ENCODE peak calls at places on chromosomes 2 and 18, in ten cellular contexts. T, K, W, V, O, Q, L, H, Y and B are unnamed samples.

GRCh38 chr18:58484989-58485962 is 143.6 kb downstream of the ALPK2 start:
- DNase-seq in O (no peak), K (no peak), W (no peak), Q (no peak), L (no peak), T (no peak), Y (no peak), H (peak), V (no peak), B (peak)

GRCh38 chr2:239290618-239291504 is 110.0 kb downstream of the HDAC4 start:
- DNase-seq in H (no peak), T (no peak), K (peak), Y (no peak), W (no peak), L (no peak), O (no peak), V (no peak), Q (no peak), B (peak)

GRCh38 chr18:37578886-37579513 is 13.4 kb upstream of the CELF4 start:
- DNase-seq in O (peak), K (no peak), T (no peak), Y (no peak), L (no peak), W (no peak), H (no peak), Q (peak), V (peak), B (peak)

GRCh38 chr2:433216-433615 is 145.3 kb upstream of the ALKAL2 start:
- DNase-seq in O (no peak), W (no peak), T (no peak), Q (no peak), K (no peak), V (no peak), L (no peak), Y (no peak), H (no peak), B (peak)

GRCh38 chr2:64090264-64090663 is 54.0 kb downstream of the PELI1 start:
- DNase-seq in Y (peak), O (no peak), Q (no peak), L (no peak), H (no peak), K (no peak), W (no peak), T (no peak), V (no peak), B (no peak)

GRCh38 chr2:144378551-144378950 is 141.4 kb downstream of the ZEB2 start:
- DNase-seq in H (no peak), Y (no peak), W (no peak), Q (no peak), V (no peak), T (peak), K (no peak), O (peak), L (no peak), B (no peak)

GRCh38 chr18:45569566-45569965 is 45.7 kb upstream of the SLC14A2 start:
- DNase-seq in Q (no peak), L (no peak), V (no peak), W (no peak), K (no peak), Y (no peak), T (no peak), O (peak), H (no peak), B (no peak)

GRCh38 chr18:61388010-61388409 is 54.8 kb downstream of the CDH20 start:
- DNase-seq in O (peak), W (no peak), T (no peak), H (no peak), Y (no peak), Q (no peak), V (no peak), K (no peak), L (no peak), B (no peak)

GRCh38 chr2:160328748-160329147 is 128.7 kb upstream of the ITGB6 start:
- DNase-seq in V (peak), L (no peak), W (no peak), K (no peak), T (no peak), O (no peak), H (no peak), Q (no peak), Y (no peak), B (no peak)

GRCh38 chr2:100619951-100620350 is 57.2 kb downstream of the PDCL3 start:
- DNase-seq in K (no peak), H (peak), L (no peak), T (no peak), Y (no peak), O (no peak), W (no peak), V (no peak), Q (no peak), B (no peak)

GRCh38 chr18:68299906-68300305 is 415.0 kb downstream of the TMX3 start:
- DNase-seq in O (no peak), W (no peak), H (no peak), T (no peak), K (no peak), Q (no peak), V (no peak), L (no peak), Y (no peak), B (no peak)

GRCh38 chr18:62398291-62398690 is 73.2 kb downstream of the TNFRSF11A start:
- DNase-seq in Y (no peak), T (no peak), H (no peak), W (no peak), K (no peak), V (no peak), O (no peak), L (no peak), Q (no peak), B (no peak)

GRCh38 chr2:190467575-190468083 is 59.5 kb downstream of the MFSD6 start:
- DNase-seq in H (no peak), O (peak), K (no peak), W (no peak), Y (no peak), Q (no peak), V (no peak), T (peak), L (no peak), B (no peak)

GRCh38 chr2:225177098-225177497 is 134.8 kb upstream of the DOCK10 start:
- DNase-seq in K (peak), W (no peak), Q (no peak), V (no peak), T (peak), L (no peak), O (peak), H (no peak), Y (no peak), B (no peak)

GRCh38 chr2:65231121-65231520 is 3.5 kb downstream of the ACTR2 start:
- DNase-seq in H (no peak), V (no peak), L (no peak), T (peak), Q (no peak), O (peak), W (no peak), K (peak), Y (no peak), B (no peak)

GRCh38 chr18:67766930-67767329 is 250.4 kb upstream of the DSEL start:
- DNase-seq in V (no peak), T (peak), W (no peak), Q (peak), O (peak), L (no peak), Y (no peak), K (peak), H (no peak), B (no peak)

GRCh38 chr18:67961701-67962440 is 445.4 kb upstream of the DSEL start:
- DNase-seq in O (no peak), V (no peak), Y (no peak), T (no peak), K (no peak), Q (no peak), H (no peak), W (no peak), L (no peak), B (no peak)

GRCh38 chr2:38017836-38018235 is 58.1 kb downstream of the CYP1B1 start:
- DNase-seq in Y (no peak), H (no peak), K (no peak), L (no peak), V (no peak), O (no peak), T (no peak), Q (no peak), W (no peak), B (peak)

GRCh38 chr2:108444941-108445840 is 3.8 kb upstream of the GCC2 start:
- DNase-seq in Y (no peak), W (no peak), K (no peak), H (no peak), T (peak), Q (no peak), L (no peak), V (no peak), O (no peak), B (peak)

GRCh38 chr18:13364721-13365205 is 146.2 kb downstream of the LDLRAD4 start:
- DNase-seq in H (no peak), Q (no peak), Y (no peak), W (no peak), K (no peak), V (no peak), O (no peak), T (no peak), L (no peak), B (peak)

GRCh38 chr2:52976132-52976949 is 791.3 kb upstream of the CHAC2 start:
- DNase-seq in K (no peak), T (peak), L (no peak), O (no peak), H (no peak), Q (peak), Y (no peak), V (no peak), W (no peak), B (peak)

GRCh38 chr2:771538-771937 is 94.3 kb upstream of the TMEM18 start:
- DNase-seq in Y (no peak), Q (no peak), K (no peak), L (no peak), T (no peak), H (no peak), O (no peak), W (no peak), V (no peak), B (no peak)

GRCh38 chr2:236928353-236929153 is 157.1 kb upstream of the COPS8 start:
- DNase-seq in Y (no peak), K (no peak), Q (no peak), O (no peak), H (no peak), T (no peak), V (no peak), W (no peak), L (no peak), B (no peak)

GRCh38 chr2:120613742-120614481 is 121.8 kb upstream of the GLI2 start:
- DNase-seq in T (peak), Y (no peak), V (no peak), L (no peak), H (no peak), O (peak), K (peak), Q (no peak), W (no peak), B (no peak)

GRCh38 chr2:197891897-197892442 is 87.6 kb downstream of the PLCL1 start:
- DNase-seq in Y (no peak), Q (no peak), H (no peak), L (no peak), O (no peak), W (no peak), T (no peak), K (no peak), V (peak), B (no peak)

GRCh38 chr18:31195063-31195462 is 32.4 kb upstream of the DSC1 start:
- DNase-seq in T (no peak), V (no peak), W (no peak), L (no peak), Q (no peak), H (no peak), Y (no peak), K (no peak), O (no peak), B (no peak)

GRCh38 chr2:230472619-230473018 is 56.6 kb downstream of the SP100 start:
- DNase-seq in O (peak), W (peak), Y (no peak), Q (no peak), K (peak), T (peak), L (peak), V (peak), H (no peak), B (no peak)